ENCODE peak calls at places on chromosomes 5 and 9, in five cellular contexts. One of them, this sample, is unnamed.

GRCh38 chr9:121550569-121551512 is 51.2 kb upstream of the GGTA1 start:
- DNase-seq in colonic mucosa: peak
- DNase-seq in T-helper 2 cell: peak
- DNase-seq in MV-4-11: peak
- DNase-seq in T-helper 1 cell: no peak
- DNase-seq in this sample: peak

GRCh38 chr9:86405086-86405491 is 50.9 kb upstream of the TUT7 start:
- DNase-seq in colonic mucosa: no peak
- DNase-seq in MV-4-11: no peak
- DNase-seq in T-helper 1 cell: no peak
- DNase-seq in T-helper 2 cell: no peak
- DNase-seq in this sample: no peak

GRCh38 chr5:72126796-72127195 is 19.5 kb downstream of the MAP1B start:
- DNase-seq in colonic mucosa: no peak
- DNase-seq in T-helper 1 cell: no peak
- DNase-seq in MV-4-11: no peak
- DNase-seq in T-helper 2 cell: no peak
- DNase-seq in this sample: no peak

GRCh38 chr5:140041492-140042421 is 1.3 kb downstream of the NRG2 start:
- DNase-seq in T-helper 2 cell: no peak
- DNase-seq in MV-4-11: no peak
- DNase-seq in colonic mucosa: peak
- DNase-seq in T-helper 1 cell: no peak
- DNase-seq in this sample: peak

GRCh38 chr9:120438111-120438510 is 141.9 kb downstream of the CDK5RAP2 start:
- DNase-seq in T-helper 2 cell: peak
- DNase-seq in T-helper 1 cell: no peak
- DNase-seq in MV-4-11: peak
- DNase-seq in colonic mucosa: no peak
- DNase-seq in this sample: no peak

GRCh38 chr9:37496020-37496419 is 10.3 kb downstream of the POLR1E start:
- DNase-seq in MV-4-11: no peak
- DNase-seq in T-helper 2 cell: no peak
- DNase-seq in colonic mucosa: no peak
- DNase-seq in T-helper 1 cell: no peak
- DNase-seq in this sample: no peak

GRCh38 chr9:117374076-117374740 is 40.6 kb downstream of the ASTN2 start:
- DNase-seq in MV-4-11: no peak
- DNase-seq in T-helper 2 cell: no peak
- DNase-seq in colonic mucosa: no peak
- DNase-seq in T-helper 1 cell: no peak
- DNase-seq in this sample: no peak

GRCh38 chr5:943874-944620 is 51.4 kb downstream of the TRIP13 start:
- DNase-seq in T-helper 2 cell: peak
- DNase-seq in colonic mucosa: no peak
- DNase-seq in MV-4-11: no peak
- DNase-seq in T-helper 1 cell: no peak
- DNase-seq in this sample: no peak

GRCh38 chr5:15956622-15957021 is 223.0 kb downstream of the MARCHF11 start:
- DNase-seq in colonic mucosa: no peak
- DNase-seq in MV-4-11: no peak
- DNase-seq in T-helper 1 cell: no peak
- DNase-seq in T-helper 2 cell: no peak
- DNase-seq in this sample: no peak

GRCh38 chr5:142153674-142154448 is 45.3 kb downstream of the NDFIP1 start:
- DNase-seq in T-helper 1 cell: no peak
- DNase-seq in T-helper 2 cell: no peak
- DNase-seq in MV-4-11: no peak
- DNase-seq in colonic mucosa: no peak
- DNase-seq in this sample: no peak

GRCh38 chr9:76621011-76621410 is 143.2 kb upstream of the PCA3 start:
- DNase-seq in T-helper 2 cell: no peak
- DNase-seq in T-helper 1 cell: no peak
- DNase-seq in MV-4-11: no peak
- DNase-seq in colonic mucosa: no peak
- DNase-seq in this sample: no peak